ENCODE peak calls at places on chromosomes 2 and 18, in ten cellular contexts. One of them, this sample, is unnamed.

GRCh38 chr2:179987916-179988315 is 19.2 kb downstream of the CWC22 start:
- DNase-seq in sigmoid colon: no peak
- DNase-seq in Panc1: no peak
- DNase-seq in astrocyte: no peak
- DNase-seq in MM.1S: no peak
- DNase-seq in stomach: no peak
- DNase-seq in cardiac fibroblast: no peak
- DNase-seq in brain microvascular endothelial cell: no peak
- DNase-seq in fibroblast of mammary gland: no peak
- DNase-seq in BE2C: no peak
- DNase-seq in this sample: no peak

GRCh38 chr2:42047488-42048317 is at the start of gene PKDCC:
- DNase-seq in sigmoid colon: peak
- DNase-seq in Panc1: no peak
- DNase-seq in astrocyte: peak
- DNase-seq in MM.1S: peak
- DNase-seq in stomach: peak
- DNase-seq in cardiac fibroblast: peak
- DNase-seq in brain microvascular endothelial cell: no peak
- DNase-seq in fibroblast of mammary gland: peak
- DNase-seq in BE2C: peak
- DNase-seq in this sample: no peak

GRCh38 chr2:144511222-144511855 is 8.6 kb downstream of the ZEB2 start:
- DNase-seq in sigmoid colon: no peak
- DNase-seq in Panc1: no peak
- DNase-seq in astrocyte: no peak
- DNase-seq in MM.1S: no peak
- DNase-seq in stomach: no peak
- DNase-seq in cardiac fibroblast: peak
- DNase-seq in brain microvascular endothelial cell: no peak
- DNase-seq in fibroblast of mammary gland: no peak
- DNase-seq in BE2C: no peak
- DNase-seq in this sample: no peak

GRCh38 chr2:206368933-206369569 is 74.3 kb upstream of the ADAM23 start:
- DNase-seq in sigmoid colon: no peak
- DNase-seq in Panc1: no peak
- DNase-seq in astrocyte: no peak
- DNase-seq in MM.1S: no peak
- DNase-seq in stomach: no peak
- DNase-seq in cardiac fibroblast: no peak
- DNase-seq in brain microvascular endothelial cell: no peak
- DNase-seq in fibroblast of mammary gland: no peak
- DNase-seq in BE2C: no peak
- DNase-seq in this sample: no peak

GRCh38 chr2:101359436-101359835 is 27.9 kb downstream of the CREG2 start:
- DNase-seq in sigmoid colon: no peak
- DNase-seq in Panc1: no peak
- DNase-seq in astrocyte: no peak
- DNase-seq in MM.1S: no peak
- DNase-seq in stomach: no peak
- DNase-seq in cardiac fibroblast: no peak
- DNase-seq in brain microvascular endothelial cell: no peak
- DNase-seq in fibroblast of mammary gland: no peak
- DNase-seq in BE2C: no peak
- DNase-seq in this sample: no peak

GRCh38 chr2:219380926-219381325 is 6.8 kb downstream of the DNPEP start:
- DNase-seq in sigmoid colon: no peak
- DNase-seq in Panc1: no peak
- DNase-seq in astrocyte: no peak
- DNase-seq in MM.1S: no peak
- DNase-seq in stomach: no peak
- DNase-seq in cardiac fibroblast: no peak
- DNase-seq in brain microvascular endothelial cell: no peak
- DNase-seq in fibroblast of mammary gland: no peak
- DNase-seq in BE2C: no peak
- DNase-seq in this sample: no peak

GRCh38 chr2:42385225-42385624 is 24.2 kb upstream of the COX7A2L start:
- DNase-seq in sigmoid colon: no peak
- DNase-seq in Panc1: no peak
- DNase-seq in astrocyte: no peak
- DNase-seq in MM.1S: no peak
- DNase-seq in stomach: no peak
- DNase-seq in cardiac fibroblast: no peak
- DNase-seq in brain microvascular endothelial cell: no peak
- DNase-seq in fibroblast of mammary gland: no peak
- DNase-seq in BE2C: peak
- DNase-seq in this sample: no peak

GRCh38 chr2:3059111-3059990 is 318.3 kb downstream of the EIPR1 start:
- DNase-seq in sigmoid colon: no peak
- DNase-seq in Panc1: no peak
- DNase-seq in astrocyte: no peak
- DNase-seq in MM.1S: no peak
- DNase-seq in stomach: no peak
- DNase-seq in cardiac fibroblast: no peak
- DNase-seq in brain microvascular endothelial cell: no peak
- DNase-seq in fibroblast of mammary gland: no peak
- DNase-seq in BE2C: no peak
- DNase-seq in this sample: no peak

GRCh38 chr18:34947711-34948125 is 93.5 kb upstream of the MAPRE2 start:
- DNase-seq in sigmoid colon: no peak
- DNase-seq in Panc1: no peak
- DNase-seq in astrocyte: peak
- DNase-seq in MM.1S: no peak
- DNase-seq in stomach: no peak
- DNase-seq in cardiac fibroblast: peak
- DNase-seq in brain microvascular endothelial cell: peak
- DNase-seq in fibroblast of mammary gland: peak
- DNase-seq in BE2C: no peak
- DNase-seq in this sample: no peak

GRCh38 chr18:34942276-34942675 is 98.9 kb upstream of the MAPRE2 start:
- DNase-seq in sigmoid colon: no peak
- DNase-seq in Panc1: no peak
- DNase-seq in astrocyte: peak
- DNase-seq in MM.1S: no peak
- DNase-seq in stomach: no peak
- DNase-seq in cardiac fibroblast: no peak
- DNase-seq in brain microvascular endothelial cell: peak
- DNase-seq in fibroblast of mammary gland: no peak
- DNase-seq in BE2C: no peak
- DNase-seq in this sample: no peak

GRCh38 chr18:34938102-34938501 is 103.1 kb upstream of the MAPRE2 start:
- DNase-seq in sigmoid colon: no peak
- DNase-seq in Panc1: no peak
- DNase-seq in astrocyte: no peak
- DNase-seq in MM.1S: no peak
- DNase-seq in stomach: no peak
- DNase-seq in cardiac fibroblast: no peak
- DNase-seq in brain microvascular endothelial cell: no peak
- DNase-seq in fibroblast of mammary gland: no peak
- DNase-seq in BE2C: no peak
- DNase-seq in this sample: no peak

GRCh38 chr18:34943587-34943986 is 97.6 kb upstream of the MAPRE2 start:
- DNase-seq in sigmoid colon: no peak
- DNase-seq in Panc1: no peak
- DNase-seq in astrocyte: no peak
- DNase-seq in MM.1S: no peak
- DNase-seq in stomach: no peak
- DNase-seq in cardiac fibroblast: no peak
- DNase-seq in brain microvascular endothelial cell: no peak
- DNase-seq in fibroblast of mammary gland: no peak
- DNase-seq in BE2C: no peak
- DNase-seq in this sample: no peak

GRCh38 chr18:34942975-34943374 is 98.2 kb upstream of the MAPRE2 start:
- DNase-seq in sigmoid colon: no peak
- DNase-seq in Panc1: no peak
- DNase-seq in astrocyte: no peak
- DNase-seq in MM.1S: no peak
- DNase-seq in stomach: peak
- DNase-seq in cardiac fibroblast: no peak
- DNase-seq in brain microvascular endothelial cell: no peak
- DNase-seq in fibroblast of mammary gland: no peak
- DNase-seq in BE2C: no peak
- DNase-seq in this sample: no peak
- TF ChIP-seq CTCF in sigmoid colon: no peak
- TF ChIP-seq CTCF in Panc1: no peak
- TF ChIP-seq CTCF in astrocyte: no peak
- TF ChIP-seq CTCF in MM.1S: no peak
- TF ChIP-seq CTCF in stomach: peak
- TF ChIP-seq CTCF in cardiac fibroblast: no peak
- TF ChIP-seq CTCF in brain microvascular endothelial cell: no peak
- TF ChIP-seq CTCF in fibroblast of mammary gland: no peak
- TF ChIP-seq CTCF in BE2C: no peak
- TF ChIP-seq CTCF in this sample: no peak

DNA sequence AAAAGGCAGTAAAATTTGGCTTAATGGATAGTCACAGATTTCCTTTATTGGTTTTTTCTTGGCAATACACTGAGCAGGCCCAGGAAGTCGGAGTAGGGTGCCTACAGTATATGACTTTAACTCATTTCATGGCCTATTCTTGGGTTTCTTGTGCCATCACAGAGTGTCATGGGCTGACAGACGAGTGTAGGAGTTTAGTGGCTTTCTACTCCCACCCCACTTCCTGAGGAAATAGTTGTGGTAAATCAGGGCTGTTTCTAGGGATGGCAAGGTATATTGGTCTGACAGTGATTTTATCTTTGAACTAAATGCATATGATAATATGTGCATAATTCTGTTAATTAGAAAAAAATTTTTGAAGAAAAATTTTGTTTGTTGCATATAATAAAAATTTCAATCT is 100.1 kb downstream of the PLCL1 start:
- DNase-seq in sigmoid colon: no peak
- DNase-seq in Panc1: no peak
- DNase-seq in astrocyte: no peak
- DNase-seq in MM.1S: peak
- DNase-seq in stomach: no peak
- DNase-seq in cardiac fibroblast: no peak
- DNase-seq in brain microvascular endothelial cell: no peak
- DNase-seq in fibroblast of mammary gland: no peak
- DNase-seq in BE2C: no peak
- DNase-seq in this sample: no peak
- TF ChIP-seq CTCF in sigmoid colon: no peak
- TF ChIP-seq CTCF in Panc1: no peak
- TF ChIP-seq CTCF in astrocyte: no peak
- TF ChIP-seq CTCF in MM.1S: no peak
- TF ChIP-seq CTCF in stomach: no peak
- TF ChIP-seq CTCF in cardiac fibroblast: no peak
- TF ChIP-seq CTCF in brain microvascular endothelial cell: no peak
- TF ChIP-seq CTCF in fibroblast of mammary gland: no peak
- TF ChIP-seq CTCF in BE2C: no peak
- TF ChIP-seq CTCF in this sample: no peak

DNA sequence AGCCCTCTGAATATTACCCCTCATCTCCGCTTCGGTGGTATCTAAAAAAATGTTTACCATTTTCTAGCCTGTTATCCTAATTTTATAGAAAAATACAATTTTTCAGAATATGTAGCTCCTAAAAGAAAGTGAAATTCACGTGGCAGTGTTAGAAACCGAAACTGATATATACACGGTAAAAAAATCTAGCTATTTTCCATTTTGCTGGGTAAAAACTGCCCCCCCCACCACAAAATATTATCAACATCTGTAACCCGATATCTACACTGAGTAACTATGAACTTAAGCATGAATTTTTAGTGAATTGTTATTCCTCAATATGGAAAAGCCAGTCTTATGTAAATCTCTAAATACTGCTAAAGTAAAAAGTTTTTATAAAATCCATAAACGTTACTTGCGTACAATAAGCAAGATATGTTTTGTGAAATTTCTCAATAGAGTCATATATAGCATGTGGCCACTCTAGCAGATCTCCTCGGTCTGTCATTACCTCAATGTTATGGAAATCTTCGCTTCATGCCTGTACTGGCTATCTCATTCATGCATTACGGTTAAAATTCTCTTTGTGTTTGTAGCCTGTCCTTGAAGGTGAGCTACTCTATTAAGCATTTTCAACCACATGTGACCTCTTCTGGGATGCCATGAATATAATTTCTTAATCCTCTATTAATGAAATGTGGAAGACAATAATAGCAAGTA is 524.2 kb downstream of the TRIB2 start:
- DNase-seq in sigmoid colon: no peak
- DNase-seq in Panc1: no peak
- DNase-seq in astrocyte: no peak
- DNase-seq in MM.1S: peak
- DNase-seq in stomach: no peak
- DNase-seq in cardiac fibroblast: no peak
- DNase-seq in brain microvascular endothelial cell: no peak
- DNase-seq in fibroblast of mammary gland: no peak
- DNase-seq in BE2C: no peak
- DNase-seq in this sample: no peak
- TF ChIP-seq CTCF in sigmoid colon: no peak
- TF ChIP-seq CTCF in Panc1: no peak
- TF ChIP-seq CTCF in astrocyte: no peak
- TF ChIP-seq CTCF in MM.1S: no peak
- TF ChIP-seq CTCF in stomach: no peak
- TF ChIP-seq CTCF in cardiac fibroblast: no peak
- TF ChIP-seq CTCF in brain microvascular endothelial cell: no peak
- TF ChIP-seq CTCF in fibroblast of mammary gland: no peak
- TF ChIP-seq CTCF in BE2C: no peak
- TF ChIP-seq CTCF in this sample: no peak

DNA sequence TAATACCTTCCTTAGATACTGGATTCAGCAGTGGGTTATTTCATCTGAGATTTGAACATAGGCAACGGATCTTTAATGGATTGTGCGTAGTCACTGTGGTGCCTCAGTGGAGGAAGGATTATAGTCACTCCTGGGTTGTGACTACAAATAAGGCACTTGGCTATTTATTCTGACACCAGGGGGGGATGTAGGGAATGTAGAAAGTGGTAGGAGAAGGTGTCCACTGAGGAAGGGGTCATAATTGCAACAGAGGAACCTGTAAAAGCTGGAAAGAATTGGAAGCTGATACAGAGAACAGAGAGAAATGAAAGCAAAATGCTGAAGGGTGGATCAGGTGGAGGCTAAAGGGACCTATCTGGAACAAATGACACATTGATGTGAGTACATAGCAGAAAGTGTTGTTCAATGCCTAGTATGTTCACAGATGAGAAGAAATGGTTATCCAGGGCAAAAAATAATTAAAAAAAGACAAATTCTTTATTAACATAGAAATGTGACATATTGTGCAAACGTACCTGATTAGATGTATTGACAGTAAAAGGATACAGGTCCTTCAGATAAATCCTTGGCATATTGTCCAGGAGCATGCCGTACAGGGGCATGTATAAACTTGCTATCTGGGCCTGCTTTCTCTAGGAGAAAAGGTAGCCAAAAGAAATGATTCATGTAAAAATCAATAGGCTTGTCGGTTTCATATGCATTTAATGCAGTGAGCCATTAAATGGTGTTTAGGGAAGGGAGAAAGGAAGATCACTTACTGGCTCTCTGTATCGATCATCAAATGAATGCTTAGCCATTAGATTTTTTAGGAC is 91.2 kb upstream of the CCDC195 start:
- DNase-seq in sigmoid colon: no peak
- DNase-seq in Panc1: no peak
- DNase-seq in astrocyte: no peak
- DNase-seq in MM.1S: no peak
- DNase-seq in stomach: no peak
- DNase-seq in cardiac fibroblast: peak
- DNase-seq in brain microvascular endothelial cell: no peak
- DNase-seq in fibroblast of mammary gland: no peak
- DNase-seq in BE2C: no peak
- DNase-seq in this sample: no peak
- TF ChIP-seq CTCF in sigmoid colon: no peak
- TF ChIP-seq CTCF in Panc1: peak
- TF ChIP-seq CTCF in astrocyte: no peak
- TF ChIP-seq CTCF in MM.1S: no peak
- TF ChIP-seq CTCF in stomach: no peak
- TF ChIP-seq CTCF in cardiac fibroblast: no peak
- TF ChIP-seq CTCF in brain microvascular endothelial cell: peak
- TF ChIP-seq CTCF in fibroblast of mammary gland: peak
- TF ChIP-seq CTCF in BE2C: peak
- TF ChIP-seq CTCF in this sample: no peak